ENCODE peak calls at places on chromosomes 1 and 21, in six cellular contexts. W is left ventricle myocardium inferior; T is CD4-positive, alpha-beta memory T cell; L is tibial nerve; X is kidney; E is neural progenitor cell. Q is an unnamed sample. For H3K9me3, the result is how much of the 10 kb centered on the place peaks cover.

GRCh38 chr1:17732475-17732874 is 22.7 kb upstream of the ACTL8 start:
- DNase-seq in L (no peak), W (no peak), T (no peak), X (no peak), E (no peak), Q (no peak)

GRCh38 chr21:28893687-28894086 is 99.0 kb downstream of the LTN1 start:
- DNase-seq in L (no peak), X (no peak), W (no peak), T (no peak), E (no peak), Q (no peak)

GRCh38 chr1:229110986-229111385 is 159.9 kb upstream of the RAB4A start:
- DNase-seq in X (no peak), W (no peak), L (no peak), E (no peak), T (no peak), Q (no peak)

GRCh38 chr21:46621457-46622182 is 13.9 kb upstream of the PRMT2 start:
- DNase-seq in E (peak), T (peak), L (no peak), X (no peak), W (no peak), Q (no peak)

GRCh38 chr1:165375623-165376022 is 19.1 kb upstream of the LMX1A start:
- DNase-seq in X (no peak), E (no peak), T (no peak), W (no peak), L (no peak), Q (no peak)

GRCh38 chr1:25615563-25616079 is 970 bp upstream of the MAN1C1 start:
- DNase-seq in W (no peak), L (no peak), T (peak), E (no peak), X (no peak), Q (no peak)

GRCh38 chr1:247493106-247493505 is 35.2 kb upstream of the OR2B11 start:
- DNase-seq in X (no peak), L (no peak), W (no peak), T (no peak), E (no peak), Q (no peak)

GRCh38 chr1:172286629-172287076 is 133.8 kb upstream of the C1orf105 start:
- DNase-seq in T (no peak), L (peak), W (no peak), X (no peak), E (no peak), Q (no peak)

GRCh38 chr21:34129039-34129891 is 55.9 kb downstream of the MRPS6 start:
- DNase-seq in L (peak), W (peak), X (no peak), E (peak), T (peak), Q (peak)

GRCh38 chr1:54619749-54620148 is 3.6 kb downstream of the FAM151A start:
- DNase-seq in E (peak), L (no peak), T (no peak), W (no peak), X (peak), Q (no peak)

GRCh38 chr21:45579383-45580180 is 37.3 kb upstream of the SLC19A1 start:
- DNase-seq in W (peak), T (no peak), E (no peak), X (peak), L (no peak), Q (no peak)

GRCh38 chr1:16186655-16187235 is 25.7 kb downstream of the ARHGEF19 start:
- DNase-seq in E (no peak), X (no peak), W (no peak), T (no peak), L (no peak), Q (no peak)

GRCh38 chr1:46399307-46399706 is 5.2 kb downstream of the FAAH start:
- DNase-seq in W (no peak), T (no peak), L (no peak), X (no peak), E (no peak), Q (no peak)

GRCh38 chr1:21913763-21914162 is 23.3 kb downstream of the HSPG2 start:
- DNase-seq in W (no peak), E (no peak), T (no peak), L (no peak), X (peak), Q (no peak)

GRCh38 chr1:19178734-19179398 is 31.2 kb downstream of the UBR4 start:
- DNase-seq in W (no peak), T (no peak), L (no peak), X (no peak), E (no peak), Q (no peak)

GRCh38 chr1:166166400-166166699 is 451 bp downstream of the FAM78B start:
- DNase-seq in L (no peak), X (no peak), E (peak), T (peak), W (no peak), Q (no peak)

GRCh38 chr1:162892916-162893714 is 32.1 kb upstream of the CCDC190 start:
- DNase-seq in E (peak), T (no peak), X (no peak), L (no peak), W (no peak), Q (no peak)

GRCh38 chr1:229127301-229127700 is 143.6 kb upstream of the RAB4A start:
- DNase-seq in X (no peak), T (no peak), W (no peak), E (no peak), L (no peak), Q (no peak)

GRCh38 chr1:66156144-66156543 is 363.4 kb downstream of the PDE4B start:
- DNase-seq in T (no peak), X (no peak), L (no peak), W (no peak), E (no peak), Q (no peak)

GRCh38 chr1:53412285-53413174 is 46.7 kb upstream of the DMRTB1 start:
- DNase-seq in L (no peak), X (no peak), T (no peak), E (no peak), W (no peak), Q (no peak)

GRCh38 chr21:33732038-33732437 is 89.7 kb downstream of the ITSN1 start:
- DNase-seq in E (no peak), W (no peak), X (no peak), L (no peak), T (no peak), Q (no peak)

GRCh38 chr1:76103034-76103433 is 28.5 kb downstream of the ST6GALNAC3 start:
- DNase-seq in T (no peak), X (no peak), W (no peak), E (no peak), L (no peak), Q (no peak)

GRCh38 chr1:226763741-226764264 is 24.7 kb upstream of the ITPKB start:
- DNase-seq in E (no peak), L (no peak), X (no peak), T (no peak), W (no peak), Q (peak)

GRCh38 chr1:27357281-27358037 is 9.3 kb downstream of the MAP3K6 start:
- DNase-seq in W (peak), E (peak), L (peak), X (peak), T (peak), Q (peak)

GRCh38 chr1:21042920-21043605 is 133.6 kb downstream of the EIF4G3 start:
- DNase-seq in L (no peak), T (no peak), E (no peak), X (no peak), W (no peak), Q (no peak)

GRCh38 chr1:59433440-59433813 is 136.5 kb downstream of the FGGY start:
- DNase-seq in E (no peak), X (no peak), L (peak), W (no peak), T (no peak), Q (no peak)

GRCh38 chr1:227793948-227794812 is 21.3 kb upstream of the PRSS38 start:
- DNase-seq in E (peak), X (peak), T (no peak), W (peak), L (peak), Q (no peak)

GRCh38 chr1:168582690-168583325 is 6.4 kb downstream of the XCL1 start:
- DNase-seq in L (no peak), W (no peak), X (no peak), E (no peak), T (no peak), Q (no peak)

GRCh38 chr21:34630536-34631143 is 15.7 kb upstream of the RCAN1 start:
- DNase-seq in L (peak), E (peak), W (no peak), X (no peak), T (peak), Q (peak)

GRCh38 chr1:247357781-247358211 is 26.1 kb upstream of the ZNF496 start:
- DNase-seq in E (no peak), X (no peak), T (no peak), W (no peak), L (peak), Q (no peak)

GRCh38 chr1:5856246-5856815 is 135.9 kb downstream of the NPHP4 start:
- DNase-seq in X (no peak), L (no peak), E (no peak), W (no peak), T (no peak), Q (no peak)

GRCh38 chr1:110155878-110156522 is 5.7 kb downstream of the SLC6A17 start:
- DNase-seq in X (peak), W (peak), L (peak), T (peak), E (peak), Q (peak)

GRCh38 chr1:215287362-215287761 is 204.8 kb downstream of the KCNK2 start:
- DNase-seq in X (no peak), T (no peak), L (peak), E (no peak), W (no peak), Q (no peak)

GRCh38 chr1:193338194-193338593 is 151.8 kb upstream of the B3GALT2 start:
- DNase-seq in E (no peak), L (no peak), T (no peak), W (no peak), X (no peak), Q (no peak)

GRCh38 chr1:67493148-67493547 is 62.9 kb upstream of the SERBP1 start:
- DNase-seq in X (no peak), E (no peak), L (no peak), T (no peak), W (no peak), Q (no peak)

GRCh38 chr1:29134695-29135028 is 11.0 kb upstream of the TMEM200B start:
- DNase-seq in X (no peak), T (no peak), W (no peak), E (no peak), L (no peak), Q (no peak)

DNA sequence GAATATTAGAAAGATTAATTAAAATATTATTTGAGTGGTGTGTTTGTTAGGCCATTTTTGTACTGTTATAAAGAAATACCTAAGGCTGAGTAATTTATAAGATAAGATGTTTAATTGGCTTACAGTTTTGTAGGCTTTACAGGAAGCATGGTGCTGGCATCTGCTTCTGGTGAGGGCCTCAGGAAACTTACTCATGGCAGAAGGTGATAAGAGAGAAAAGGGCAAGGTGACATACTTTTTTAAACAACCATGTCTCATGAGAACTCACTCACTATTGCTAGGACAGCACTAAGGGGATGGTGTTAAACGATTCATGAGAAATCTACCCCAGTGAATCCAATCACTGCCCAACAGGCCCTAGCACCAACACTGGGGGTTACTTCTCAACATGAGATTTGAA is 56.7 kb upstream of the RGS21 start:
- DNase-seq in E (no peak), L (no peak), W (no peak), T (no peak), X (no peak), Q (no peak)
- H3K9me3 ChIP-seq in E (under half), L (under half), W (under half), T (under half), X (under half), Q (under half)

GRCh38 chr1:218164930-218165686 is 120.0 kb upstream of the RRP15 start:
- DNase-seq in T (peak), L (no peak), W (peak), E (peak), X (peak), Q (peak)
- H3K4me3 ChIP-seq in T (no peak), L (peak), W (peak), E (peak), X (peak), Q (peak)

DNA sequence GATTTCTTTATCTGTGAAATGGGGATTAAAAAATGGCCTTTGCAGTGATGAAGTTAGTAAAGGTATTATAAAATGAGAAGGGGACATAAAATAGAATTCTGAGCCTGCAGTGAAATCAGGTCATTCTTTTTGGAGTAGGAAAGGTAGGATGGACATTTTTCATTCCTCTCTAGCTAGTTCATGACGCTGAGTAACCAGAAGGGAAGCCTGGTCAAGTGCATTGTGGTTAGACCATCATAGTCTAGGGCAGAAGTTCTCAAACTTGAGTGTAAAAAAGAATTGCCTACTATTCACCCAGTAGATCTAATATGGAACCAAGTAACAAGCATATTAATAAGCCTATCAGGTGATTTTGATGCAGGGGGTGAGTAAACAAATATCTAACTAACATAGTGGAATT is 50.8 kb downstream of the TGFB2 start:
- DNase-seq in W (no peak), L (no peak), E (no peak), X (no peak), T (no peak), Q (no peak)
- H3K9me3 ChIP-seq in W (under half), L (under half), E (under half), X (under half), T (under half), Q (under half)

GRCh38 chr1:94009304-94009703 is 100.1 kb upstream of the GCLM start:
- DNase-seq in T (no peak), L (no peak), X (no peak), W (no peak), E (no peak), Q (no peak)

GRCh38 chr1:94004924-94005323 is 95.7 kb upstream of the GCLM start:
- DNase-seq in L (no peak), E (no peak), T (no peak), X (no peak), W (no peak), Q (no peak)

GRCh38 chr1:94002046-94002787 is 93.0 kb upstream of the GCLM start:
- DNase-seq in X (no peak), W (no peak), L (no peak), T (no peak), E (no peak), Q (no peak)

GRCh38 chr1:94011129-94011528 is 101.9 kb upstream of the GCLM start:
- DNase-seq in T (no peak), W (no peak), E (no peak), L (no peak), X (no peak), Q (no peak)

GRCh38 chr1:94006604-94007003 is 97.4 kb upstream of the GCLM start:
- DNase-seq in W (no peak), E (no peak), X (no peak), L (no peak), T (no peak), Q (no peak)
- H3K4me3 ChIP-seq in W (no peak), E (no peak), X (no peak), L (no peak), T (no peak), Q (no peak)

GRCh38 chr1:113576271-113576670 is 183.0 kb downstream of the PHTF1 start:
- DNase-seq in E (no peak), L (no peak), W (no peak), X (no peak), T (no peak), Q (no peak)

GRCh38 chr1:113581323-113581722 is 178.0 kb downstream of the PHTF1 start:
- DNase-seq in L (no peak), T (no peak), W (no peak), E (no peak), X (no peak), Q (no peak)

GRCh38 chr1:113579256-113580018 is 179.8 kb downstream of the PHTF1 start:
- DNase-seq in X (no peak), T (no peak), W (no peak), L (no peak), E (no peak), Q (no peak)
- H3K9me3 ChIP-seq in X (under half), T (under half), W (under half), L (under half), E (under half), Q (under half)

DNA sequence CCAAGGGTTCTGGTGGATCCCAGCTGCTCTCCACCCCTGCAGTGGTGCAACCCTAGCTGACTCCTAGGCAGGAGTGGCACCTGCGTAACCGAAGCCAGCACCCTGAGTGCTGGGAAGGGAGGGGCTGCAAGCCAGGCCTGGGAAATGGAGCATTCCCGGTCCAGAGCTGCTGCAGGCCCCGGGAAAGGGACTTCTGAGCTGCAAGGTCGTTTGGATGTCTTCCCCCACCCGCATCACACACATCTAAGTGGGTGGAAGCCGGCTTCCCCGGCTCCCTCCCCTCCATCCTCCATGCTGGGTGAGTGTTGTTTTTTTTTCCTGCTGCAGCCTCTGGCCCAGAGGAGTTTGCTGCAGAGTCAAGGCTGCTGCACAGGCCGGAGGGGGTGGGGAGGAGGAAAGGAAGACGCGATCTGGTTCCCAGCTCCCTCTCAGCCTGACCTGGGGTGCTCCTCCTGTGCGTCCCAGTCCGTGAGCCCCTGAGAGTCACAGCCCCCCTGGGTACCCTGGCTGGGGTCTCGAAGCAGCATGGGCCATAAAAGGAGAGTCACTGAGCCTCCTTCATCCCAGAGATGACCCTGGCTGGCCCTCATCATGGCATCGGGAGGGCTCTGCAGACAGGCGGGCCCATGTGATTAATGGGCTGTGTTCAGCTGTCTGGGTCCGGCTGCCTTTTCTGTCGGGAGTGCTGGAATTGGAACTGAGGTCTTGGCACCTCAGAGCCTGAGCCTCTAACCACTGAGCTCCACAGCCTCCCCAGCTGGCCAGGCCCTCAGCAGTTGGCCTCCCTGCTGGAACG is 16.2 kb downstream of the H6PD start:
- DNase-seq in W (no peak), L (no peak), X (peak), E (no peak), T (no peak), Q (no peak)
- H3K4me3 ChIP-seq in W (peak), L (no peak), X (no peak), E (no peak), T (no peak), Q (no peak)

DNA sequence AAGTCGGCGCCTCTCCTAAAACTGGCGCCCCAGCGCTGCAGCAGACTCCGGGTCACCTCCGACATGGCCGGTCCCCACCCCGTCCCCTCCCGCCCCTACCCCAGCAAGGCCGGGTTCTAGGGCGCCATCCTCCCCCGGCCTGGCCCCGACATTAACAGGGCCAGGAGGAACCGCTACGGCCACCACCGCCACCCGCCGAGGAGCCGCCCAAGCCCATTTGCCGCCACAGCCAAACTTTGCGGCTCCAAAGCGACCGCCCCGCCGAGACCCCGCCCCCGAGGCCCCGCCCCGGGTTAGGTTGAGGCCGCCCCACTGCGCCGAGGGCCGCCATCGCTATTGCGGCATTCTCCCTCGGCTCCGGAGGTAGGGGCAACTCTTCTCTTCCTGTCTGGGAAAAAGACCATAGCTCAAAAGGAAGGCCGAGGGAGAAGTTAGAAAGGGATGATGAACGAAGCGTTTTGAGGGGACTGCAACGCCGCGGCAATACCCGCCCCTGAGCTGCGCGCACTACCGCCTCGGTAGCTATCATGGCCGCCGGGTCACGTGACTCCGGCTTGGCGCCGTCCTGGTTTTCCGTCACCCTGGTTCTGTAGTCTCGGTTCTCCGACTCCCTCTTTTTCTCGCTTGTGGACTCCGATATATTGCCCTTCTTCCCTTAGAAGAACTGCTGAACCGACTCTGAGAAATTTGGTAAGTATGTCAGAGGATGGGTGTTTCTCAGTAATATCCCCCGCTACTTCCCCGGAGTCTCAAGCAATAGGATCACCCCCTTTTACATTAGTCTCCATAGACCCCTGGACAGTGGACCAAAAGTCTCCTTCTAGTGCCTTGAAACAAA is at the start of the genes AIDA and BROX:
- DNase-seq in T (peak), X (peak), W (peak), L (peak), E (peak), Q (peak)
- H3K9me3 ChIP-seq in T (under half), X (under half), W (under half), L (under half), E (under half), Q (under half)

DNA sequence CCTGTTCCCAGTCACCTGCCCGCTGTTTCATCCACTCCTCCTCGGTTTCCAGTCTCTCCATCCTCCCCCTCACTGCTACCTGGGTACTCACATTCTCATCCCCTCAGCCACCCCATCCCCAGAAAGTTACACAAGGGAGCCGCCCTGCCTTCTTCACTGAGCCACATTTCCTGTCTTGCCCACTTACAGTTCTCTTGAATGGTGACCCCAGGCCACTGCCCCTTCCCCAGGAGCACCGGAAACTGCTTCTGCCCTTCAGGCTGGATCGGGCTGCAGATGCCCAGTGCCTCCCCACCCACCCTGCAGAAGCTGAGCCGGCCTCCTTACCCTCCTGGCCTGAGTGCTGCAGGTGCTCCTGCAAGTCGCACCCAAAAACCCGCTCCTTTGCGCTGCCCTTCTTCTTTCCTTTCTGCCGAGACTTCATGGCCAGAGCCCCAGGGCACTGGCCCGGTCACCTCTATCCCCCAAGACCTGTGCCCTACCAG is 448 bp downstream of the ARHGAP30 start:
- DNase-seq in T (peak), X (no peak), L (no peak), E (no peak), W (no peak), Q (no peak)
- H3K4me3 ChIP-seq in T (peak), X (peak), L (peak), E (no peak), W (peak), Q (no peak)